ENCODE peak calls at places on chromosomes 1 and 21, in six cellular contexts. Z is activated CD4-positive, alpha-beta T cell treated with anti-CD3 and anti-CD28 coated beads, Interleukin-2, amount 50 U/mL, for 48 hours; S is stimulated activated naive CD8-positive, alpha-beta T cell treated with anti-CD3 and anti-CD28 coated beads, Interleukin-15, Interleukin-2, amounts not matched to agents 100 U/mL and 50 U/mL, for 24 hours; O is EH; W is HAP-1; B is NCI-H2081. I is an unnamed sample.

GRCh38 chr21:32315511-32316362 is 17.1 kb downstream of the MRAP start:
- DNase-seq in Z (no peak), S (no peak), O (no peak), W (no peak), B (no peak), I (no peak)

GRCh38 chr1:31063636-31064035 is 1.9 kb downstream of the PUM1 start:
- DNase-seq in Z (no peak), S (no peak), O (peak), W (no peak), B (no peak), I (peak)

GRCh38 chr1:89542345-89542744 is 17.7 kb downstream of the LRRC8B start:
- DNase-seq in Z (no peak), S (no peak), O (no peak), W (no peak), B (no peak), I (no peak)

GRCh38 chr21:37874904-37875780 is 41.1 kb downstream of the KCNJ6 start:
- DNase-seq in Z (no peak), S (no peak), O (no peak), W (no peak), B (no peak), I (no peak)

GRCh38 chr1:246005067-246005466 is 502.0 kb downstream of the SMYD3 start:
- DNase-seq in Z (no peak), S (no peak), O (peak), W (no peak), B (no peak), I (peak)

GRCh38 chr1:24322636-24323177 is 3.5 kb downstream of the GRHL3 start:
- DNase-seq in Z (no peak), S (no peak), O (peak), W (no peak), B (no peak), I (no peak)

GRCh38 chr1:179493323-179493722 is 82.4 kb downstream of the NPHS2 start:
- DNase-seq in Z (no peak), S (no peak), O (peak), W (no peak), B (no peak), I (peak)

GRCh38 chr1:51583532-51583931 is 33.4 kb upstream of the OSBPL9 start:
- DNase-seq in Z (no peak), S (no peak), O (peak), W (no peak), B (no peak), I (peak)

GRCh38 chr1:181056560-181056959 is 22.8 kb downstream of the MR1 start:
- DNase-seq in Z (no peak), S (no peak), O (no peak), W (no peak), B (no peak), I (no peak)

GRCh38 chr1:94325379-94326302 is 88.3 kb upstream of the ARHGAP29 start:
- DNase-seq in Z (no peak), S (no peak), O (peak), W (no peak), B (peak), I (peak)

GRCh38 chr1:74689800-74690696 is 16.5 kb upstream of the ERICH3 start:
- DNase-seq in Z (peak), S (peak), O (peak), W (peak), B (peak), I (peak)

GRCh38 chr1:42463906-42464305 is 820 bp downstream of the CCDC30 start:
- DNase-seq in Z (no peak), S (no peak), O (no peak), W (no peak), B (no peak), I (no peak)

GRCh38 chr1:242432491-242433095 is 91.9 kb downstream of the PLD5 start:
- DNase-seq in Z (no peak), S (no peak), O (no peak), W (no peak), B (no peak), I (no peak)

GRCh38 chr1:24060482-24060881 is 51.5 kb downstream of the MYOM3 start:
- DNase-seq in Z (no peak), S (no peak), O (no peak), W (no peak), B (no peak), I (no peak)

GRCh38 chr1:8055973-8056372 is 29.9 kb upstream of the ERRFI1 start:
- DNase-seq in Z (no peak), S (no peak), O (peak), W (no peak), B (no peak), I (peak)

GRCh38 chr1:151593651-151594625 is 17.9 kb upstream of the SNX27 start:
- DNase-seq in Z (peak), S (peak), O (peak), W (peak), B (peak), I (no peak)

I was measured in IMR-90.